ENCODE peak calls at places on chromosomes 3 and 15, in seven cellular contexts. One of them, this sample, is unnamed.
A peak's percentile ranks its signal among the peaks of the same experiment; 100 is the strongest.

GRCh38 chr3:139629033-139629432 is 48.7 kb downstream of the NMNAT3 start:
- DNase-seq in lower lobe of right lung: no peak
- DNase-seq in astrocyte of the spinal cord: no peak
- DNase-seq in fibroblast of mammary gland: peak; percentile 10
- DNase-seq in upper lobe of right lung: no peak
- DNase-seq in GM06990: peak; percentile 9
- DNase-seq in lower leg skin: no peak
- DNase-seq in this sample: peak; percentile 7

GRCh38 chr3:189563841-189564563 is 67.2 kb upstream of the TP63 start:
- DNase-seq in lower lobe of right lung: no peak
- DNase-seq in astrocyte of the spinal cord: peak; percentile 94
- DNase-seq in fibroblast of mammary gland: peak; percentile 91
- DNase-seq in upper lobe of right lung: no peak
- DNase-seq in GM06990: peak; percentile 25
- DNase-seq in lower leg skin: no peak
- DNase-seq in this sample: peak; percentile 83

GRCh38 chr15:40567111-40567510 is 2.0 kb upstream of the RPUSD2 start:
- DNase-seq in lower lobe of right lung: no peak
- DNase-seq in astrocyte of the spinal cord: no peak
- DNase-seq in fibroblast of mammary gland: no peak
- DNase-seq in upper lobe of right lung: no peak
- DNase-seq in GM06990: no peak
- DNase-seq in lower leg skin: no peak
- DNase-seq in this sample: no peak

GRCh38 chr3:28786446-28786845 is 437.8 kb upstream of the AZI2 start:
- DNase-seq in lower lobe of right lung: no peak
- DNase-seq in astrocyte of the spinal cord: no peak
- DNase-seq in fibroblast of mammary gland: no peak
- DNase-seq in upper lobe of right lung: no peak
- DNase-seq in GM06990: no peak
- DNase-seq in lower leg skin: no peak
- DNase-seq in this sample: no peak

GRCh38 chr3:53845103-53845880 is 927 bp downstream of the CHDH start:
- DNase-seq in lower lobe of right lung: peak; percentile 75
- DNase-seq in astrocyte of the spinal cord: peak; percentile 23
- DNase-seq in fibroblast of mammary gland: peak; percentile 24
- DNase-seq in upper lobe of right lung: peak; percentile 86
- DNase-seq in GM06990: no peak
- DNase-seq in lower leg skin: peak; percentile 87
- DNase-seq in this sample: no peak

GRCh38 chr3:32451049-32451659 is 51.5 kb downstream of the CMTM6 start:
- DNase-seq in lower lobe of right lung: no peak
- DNase-seq in astrocyte of the spinal cord: no peak
- DNase-seq in fibroblast of mammary gland: no peak
- DNase-seq in upper lobe of right lung: no peak
- DNase-seq in GM06990: no peak
- DNase-seq in lower leg skin: no peak
- DNase-seq in this sample: no peak

GRCh38 chr3:52511509-52511908 is 16.4 kb downstream of the STAB1 start:
- DNase-seq in lower lobe of right lung: no peak
- DNase-seq in astrocyte of the spinal cord: no peak
- DNase-seq in fibroblast of mammary gland: no peak
- DNase-seq in upper lobe of right lung: no peak
- DNase-seq in GM06990: no peak
- DNase-seq in lower leg skin: no peak
- DNase-seq in this sample: no peak

GRCh38 chr15:23002920-23003319 is 22.8 kb upstream of the CYFIP1 start:
- DNase-seq in lower lobe of right lung: no peak
- DNase-seq in astrocyte of the spinal cord: no peak
- DNase-seq in fibroblast of mammary gland: no peak
- DNase-seq in upper lobe of right lung: no peak
- DNase-seq in GM06990: no peak
- DNase-seq in lower leg skin: peak; percentile 14
- DNase-seq in this sample: no peak

GRCh38 chr15:65085990-65086679 is 9.6 kb downstream of the KBTBD13 start:
- DNase-seq in lower lobe of right lung: peak; percentile 41
- DNase-seq in astrocyte of the spinal cord: no peak
- DNase-seq in fibroblast of mammary gland: no peak
- DNase-seq in upper lobe of right lung: no peak
- DNase-seq in GM06990: no peak
- DNase-seq in lower leg skin: no peak
- DNase-seq in this sample: no peak

GRCh38 chr3:138729279-138729678 is 105.4 kb downstream of the PIK3CB start:
- DNase-seq in lower lobe of right lung: no peak
- DNase-seq in astrocyte of the spinal cord: no peak
- DNase-seq in fibroblast of mammary gland: no peak
- DNase-seq in upper lobe of right lung: no peak
- DNase-seq in GM06990: no peak
- DNase-seq in lower leg skin: no peak
- DNase-seq in this sample: no peak

GRCh38 chr3:24519368-24520100 is 24.9 kb upstream of the THRB start:
- DNase-seq in lower lobe of right lung: no peak
- DNase-seq in astrocyte of the spinal cord: no peak
- DNase-seq in fibroblast of mammary gland: no peak
- DNase-seq in upper lobe of right lung: no peak
- DNase-seq in GM06990: no peak
- DNase-seq in lower leg skin: no peak
- DNase-seq in this sample: no peak

GRCh38 chr3:24522155-24522579 is 27.5 kb upstream of the THRB start:
- DNase-seq in lower lobe of right lung: no peak
- DNase-seq in astrocyte of the spinal cord: no peak
- DNase-seq in fibroblast of mammary gland: no peak
- DNase-seq in upper lobe of right lung: no peak
- DNase-seq in GM06990: no peak
- DNase-seq in lower leg skin: peak; percentile 85
- DNase-seq in this sample: no peak

GRCh38 chr3:24521306-24522154 is 26.9 kb upstream of the THRB start:
- DNase-seq in lower lobe of right lung: peak; percentile 74
- DNase-seq in astrocyte of the spinal cord: peak; percentile 40
- DNase-seq in fibroblast of mammary gland: peak; percentile 37
- DNase-seq in upper lobe of right lung: peak; percentile 84
- DNase-seq in GM06990: no peak
- DNase-seq in lower leg skin: peak; percentile 91
- DNase-seq in this sample: no peak

GRCh38 chr3:24520101-24520495 is 25.4 kb upstream of the THRB start:
- DNase-seq in lower lobe of right lung: no peak
- DNase-seq in astrocyte of the spinal cord: no peak
- DNase-seq in fibroblast of mammary gland: no peak
- DNase-seq in upper lobe of right lung: no peak
- DNase-seq in GM06990: no peak
- DNase-seq in lower leg skin: no peak
- DNase-seq in this sample: no peak

GRCh38 chr3:24520941-24521305 is 26.3 kb upstream of the THRB start:
- DNase-seq in lower lobe of right lung: no peak
- DNase-seq in astrocyte of the spinal cord: no peak
- DNase-seq in fibroblast of mammary gland: no peak
- DNase-seq in upper lobe of right lung: no peak
- DNase-seq in GM06990: no peak
- DNase-seq in lower leg skin: no peak
- DNase-seq in this sample: no peak
- H3K4me3 ChIP-seq in lower lobe of right lung: peak overlapping the region; percentile 76
- H3K4me3 ChIP-seq in astrocyte of the spinal cord: peak overlapping the region; percentile 48
- H3K4me3 ChIP-seq in fibroblast of mammary gland: peak overlapping the region; percentile 59
- H3K4me3 ChIP-seq in upper lobe of right lung: peak overlapping the region; percentile 79
- H3K4me3 ChIP-seq in GM06990: no peak overlapping the region
- H3K4me3 ChIP-seq in lower leg skin: no peak overlapping the region
- H3K4me3 ChIP-seq in this sample: no peak overlapping the region

GRCh38 chr3:160035757-160036156 is 47.1 kb downstream of the IL12A start:
- DNase-seq in lower lobe of right lung: no peak
- DNase-seq in astrocyte of the spinal cord: no peak
- DNase-seq in fibroblast of mammary gland: no peak
- DNase-seq in upper lobe of right lung: no peak
- DNase-seq in GM06990: no peak
- DNase-seq in lower leg skin: no peak
- DNase-seq in this sample: no peak
- TF ChIP-seq CTCF in lower lobe of right lung: no peak
- TF ChIP-seq CTCF in astrocyte of the spinal cord: no peak
- TF ChIP-seq CTCF in fibroblast of mammary gland: no peak
- TF ChIP-seq CTCF in upper lobe of right lung: no peak
- TF ChIP-seq CTCF in GM06990: no peak
- TF ChIP-seq CTCF in lower leg skin: no peak
- TF ChIP-seq CTCF in this sample: no peak

GRCh38 chr15:76802411-76802810 is 102.7 kb downstream of the SCAPER start:
- DNase-seq in lower lobe of right lung: no peak
- DNase-seq in astrocyte of the spinal cord: no peak
- DNase-seq in fibroblast of mammary gland: no peak
- DNase-seq in upper lobe of right lung: no peak
- DNase-seq in GM06990: no peak
- DNase-seq in lower leg skin: no peak
- DNase-seq in this sample: no peak
- H3K4me3 ChIP-seq in lower lobe of right lung: no peak overlapping the region
- H3K4me3 ChIP-seq in astrocyte of the spinal cord: no peak overlapping the region
- H3K4me3 ChIP-seq in fibroblast of mammary gland: no peak overlapping the region
- H3K4me3 ChIP-seq in upper lobe of right lung: no peak overlapping the region
- H3K4me3 ChIP-seq in GM06990: no peak overlapping the region
- H3K4me3 ChIP-seq in lower leg skin: no peak overlapping the region
- H3K4me3 ChIP-seq in this sample: no peak overlapping the region

DNA sequence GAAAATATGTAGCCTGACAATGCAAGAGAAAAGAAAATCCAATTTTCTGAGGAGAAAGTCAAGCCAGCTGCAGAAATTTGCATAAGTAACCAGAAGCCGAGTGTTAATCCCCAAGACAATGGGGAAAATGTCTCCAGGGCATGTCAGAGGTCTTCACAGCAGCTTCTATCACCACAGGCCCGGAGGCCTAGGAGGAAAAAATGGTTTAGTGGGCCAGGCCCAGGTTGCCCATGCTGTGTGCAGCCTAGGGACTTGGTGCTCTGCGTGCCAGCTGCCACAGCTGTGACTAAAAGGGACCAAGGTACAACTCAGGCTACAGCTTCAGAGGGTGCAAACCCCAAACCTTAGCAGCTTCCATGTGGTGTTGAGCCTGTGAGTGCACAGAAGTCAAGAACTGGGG is 201.2 kb upstream of the SOX2 start:
- DNase-seq in lower lobe of right lung: no peak
- DNase-seq in astrocyte of the spinal cord: no peak
- DNase-seq in fibroblast of mammary gland: no peak
- DNase-seq in upper lobe of right lung: no peak
- DNase-seq in GM06990: no peak
- DNase-seq in lower leg skin: no peak
- DNase-seq in this sample: no peak
- TF ChIP-seq CTCF in lower lobe of right lung: no peak
- TF ChIP-seq CTCF in astrocyte of the spinal cord: no peak
- TF ChIP-seq CTCF in fibroblast of mammary gland: no peak
- TF ChIP-seq CTCF in upper lobe of right lung: no peak
- TF ChIP-seq CTCF in GM06990: no peak
- TF ChIP-seq CTCF in lower leg skin: no peak
- TF ChIP-seq CTCF in this sample: no peak

GRCh38 chr15:43824302-43825246 is at the start of gene MFAP1:
- DNase-seq in lower lobe of right lung: peak; percentile 96
- DNase-seq in astrocyte of the spinal cord: peak; percentile 97
- DNase-seq in fibroblast of mammary gland: peak; percentile 97
- DNase-seq in upper lobe of right lung: peak; percentile 95
- DNase-seq in GM06990: peak; percentile 84
- DNase-seq in lower leg skin: peak; percentile 98
- DNase-seq in this sample: peak; percentile 96

GRCh38 chr15:43826029-43826507 is 734 bp upstream of the WDR76 start:
- DNase-seq in lower lobe of right lung: no peak
- DNase-seq in astrocyte of the spinal cord: no peak
- DNase-seq in fibroblast of mammary gland: no peak
- DNase-seq in upper lobe of right lung: no peak
- DNase-seq in GM06990: no peak
- DNase-seq in lower leg skin: peak; percentile 53
- DNase-seq in this sample: no peak

GRCh38 chr15:43828061-43828657 is 1.4 kb downstream of the WDR76 start:
- DNase-seq in lower lobe of right lung: no peak
- DNase-seq in astrocyte of the spinal cord: no peak
- DNase-seq in fibroblast of mammary gland: peak; percentile 32
- DNase-seq in upper lobe of right lung: no peak
- DNase-seq in GM06990: peak; percentile 43
- DNase-seq in lower leg skin: peak; percentile 28
- DNase-seq in this sample: no peak
- H3K4me3 ChIP-seq in lower lobe of right lung: no peak overlapping the region
- H3K4me3 ChIP-seq in astrocyte of the spinal cord: no peak overlapping the region
- H3K4me3 ChIP-seq in fibroblast of mammary gland: peak overlapping the region; percentile 78
- H3K4me3 ChIP-seq in upper lobe of right lung: peak overlapping the region; percentile 71
- H3K4me3 ChIP-seq in GM06990: peak overlapping the region; percentile 90
- H3K4me3 ChIP-seq in lower leg skin: no peak overlapping the region
- H3K4me3 ChIP-seq in this sample: peak overlapping the region; percentile 76